ENCODE peak calls at places on chromosomes 16 and 17, in six cellular contexts. G, K, X, B, T and N are unnamed samples.

GRCh38 chr16:1288813-1289479 is 20.5 kb upstream of the UBE2I start:
- DNase-seq in X (peak; percentile 53), B (no peak), K (peak; percentile 40), T (no peak), G (no peak), N (no peak)

GRCh38 chr17:4604111-4604644 is 19.8 kb downstream of the SMTNL2 start:
- DNase-seq in T (peak; percentile 80), X (peak; percentile 78), B (no peak), K (no peak), G (peak; percentile 41), N (peak; percentile 84)

GRCh38 chr17:1365445-1366039 is 34.5 kb downstream of the YWHAE start:
- DNase-seq in K (peak; percentile 21), X (peak; percentile 86), B (peak; percentile 64), T (peak; percentile 71), G (peak; percentile 71), N (no peak)

GRCh38 chr16:88649924-88650748 is 717 bp downstream of the CYBA start:
- DNase-seq in G (peak; percentile 50), B (no peak), X (no peak), K (no peak), T (no peak), N (peak; percentile 52)

GRCh38 chr16:13791095-13791494 is 128.9 kb upstream of the ERCC4 start:
- DNase-seq in K (no peak), B (no peak), G (no peak), T (no peak), X (no peak), N (no peak)

GRCh38 chr16:28291651-28292626 is at the start of gene SBK1:
- DNase-seq in T (peak; percentile 71), G (peak; percentile 67), B (peak; percentile 78), X (peak; percentile 76), K (peak; percentile 91), N (peak; percentile 45)

GRCh38 chr16:56637814-56638750 is at the start of gene MT1A:
- DNase-seq in T (peak; percentile 80), G (peak; percentile 79), K (no peak), B (no peak), X (peak; percentile 87), N (peak; percentile 88)

GRCh38 chr16:77574867-77575619 is 140.2 kb upstream of the ADAMTS18 start:
- DNase-seq in K (no peak), G (no peak), B (no peak), T (no peak), X (no peak), N (peak; percentile 64)

GRCh38 chr16:81071816-81072215 is 5.2 kb downstream of the C16orf46 start:
- DNase-seq in B (no peak), G (no peak), X (no peak), K (no peak), T (no peak), N (no peak)

GRCh38 chr17:45298546-45299285 is 18.1 kb downstream of the MAP3K14 start:
- DNase-seq in G (no peak), B (no peak), T (no peak), X (no peak), K (no peak), N (no peak)

GRCh38 chr17:56887552-56888467 is 26.0 kb downstream of the TRIM25 start:
- DNase-seq in K (no peak), G (no peak), T (no peak), X (no peak), B (no peak), N (no peak)

GRCh38 chr17:18381953-18382245 is 4.3 kb downstream of the EVPLL start:
- DNase-seq in X (peak; percentile 21), B (no peak), T (no peak), K (no peak), G (no peak), N (no peak)

GRCh38 chr17:82200743-82201497 is 11.7 kb downstream of the CCDC57 start:
- DNase-seq in T (no peak), G (no peak), X (no peak), K (peak; percentile 49), B (peak; percentile 57), N (no peak)

GRCh38 chr17:43020030-43020621 is 2.1 kb downstream of the VAT1 start:
- DNase-seq in X (no peak), T (peak; percentile 45), G (no peak), K (no peak), B (no peak), N (peak; percentile 41)

GRCh38 chr17:63435681-63436522 is 10.2 kb downstream of the CYB561 start:
- DNase-seq in B (no peak), X (no peak), G (no peak), K (no peak), T (no peak), N (no peak)

GRCh38 chr16:57563761-57564160 is 21.3 kb downstream of the ADGRG5 start:
- DNase-seq in T (no peak), G (no peak), X (no peak), K (no peak), B (no peak), N (no peak)

GRCh38 chr16:86252596-86252995 is 257.7 kb upstream of the FOXF1 start:
- DNase-seq in K (no peak), B (no peak), X (no peak), T (no peak), G (peak; percentile 15), N (no peak)

GRCh38 chr16:81697321-81697885 is 81.7 kb upstream of the PLCG2 start:
- DNase-seq in T (peak; percentile 63), B (peak; percentile 49), K (no peak), X (no peak), G (peak; percentile 56), N (peak; percentile 51)

GRCh38 chr17:28763804-28764266 is 20.0 kb downstream of the TRAF4 start:
- DNase-seq in B (peak; percentile 84), K (peak; percentile 50), T (peak; percentile 91), G (peak; percentile 76), X (peak; percentile 88), N (no peak)

GRCh38 chr16:79610771-79611170 is 10.2 kb upstream of the MAF start:
- DNase-seq in K (no peak), T (no peak), G (no peak), B (no peak), X (no peak), N (no peak)

GRCh38 chr16:5025171-5025632 is 8.5 kb downstream of the NAGPA start:
- DNase-seq in B (no peak), K (no peak), T (no peak), X (no peak), G (no peak), N (peak; percentile 33)

GRCh38 chr17:13599808-13600398 is 1.8 kb downstream of the HS3ST3A1 start:
- DNase-seq in X (no peak), K (no peak), G (no peak), T (no peak), B (no peak), N (no peak)

GRCh38 chr17:32523017-32523680 is 36.4 kb downstream of the CDK5R1 start:
- DNase-seq in T (no peak), B (peak; percentile 70), G (no peak), K (no peak), X (peak; percentile 30), N (no peak)

GRCh38 chr17:71302721-71303549 is 817.9 kb upstream of the SOX9 start:
- DNase-seq in T (no peak), B (no peak), X (no peak), K (no peak), G (no peak), N (no peak)

GRCh38 chr17:4635823-4636375 is 5.6 kb downstream of the ALOX15 start:
- DNase-seq in T (no peak), B (no peak), X (no peak), G (no peak), K (no peak), N (peak; percentile 7)